ENCODE peak calls at places on chromosomes 16 and 17, in eight cellular contexts. R is tibial artery; L is left colon; H is nephron progenitor cell; N is neural progenitor cell; Z is A172; C is left cardiac atrium; M is stimulated activated CD8-positive, alpha-beta memory T cell treated with anti-CD3 and anti-CD28 coated beads, Interleukin-7, amount 100 ng/mL, for 24 hours. I is an unnamed sample.

GRCh38 chr16:84559311-84559932 is 55.0 kb upstream of the MEAK7 start:
- DNase-seq in L (peak), R (no peak), C (no peak), N (no peak), Z (no peak), H (no peak), M (no peak), I (no peak)

GRCh38 chr16:66266436-66267286 is 99.8 kb upstream of the CDH5 start:
- DNase-seq in C (peak), R (peak), M (no peak), Z (no peak), N (peak), L (no peak), H (peak), I (no peak)

GRCh38 chr17:43125967-43126910 is 1.1 kb upstream of the BRCA1 start:
- DNase-seq in L (peak), M (no peak), Z (no peak), R (no peak), N (peak), H (no peak), C (peak), I (no peak)

GRCh38 chr16:72783716-72784320 is 264.1 kb downstream of the ZFHX3 start:
- DNase-seq in H (no peak), N (no peak), M (no peak), C (no peak), R (no peak), L (no peak), Z (peak), I (no peak)

GRCh38 chr17:41334385-41334784 is 16.2 kb downstream of the KRT33A start:
- DNase-seq in M (no peak), N (no peak), R (no peak), Z (no peak), H (no peak), C (no peak), L (no peak), I (no peak)

GRCh38 chr17:4199818-4200402 is 56.9 kb downstream of the CYB5D2 start:
- DNase-seq in L (no peak), H (peak), C (no peak), Z (peak), M (no peak), N (peak), R (no peak), I (no peak)

GRCh38 chr17:7443499-7444485 is 1.1 kb upstream of the CHRNB1 start:
- DNase-seq in H (no peak), R (no peak), C (no peak), N (no peak), M (no peak), L (no peak), Z (peak), I (no peak)

GRCh38 chr16:54148974-54149373 is 137.6 kb downstream of the IRX3 start:
- DNase-seq in M (no peak), H (no peak), R (no peak), Z (no peak), C (no peak), N (no peak), L (no peak), I (no peak)

GRCh38 chr17:50589112-50589712 is 28.7 kb downstream of the CACNA1G start:
- DNase-seq in H (no peak), Z (no peak), N (no peak), R (no peak), M (no peak), C (no peak), L (no peak), I (no peak)

GRCh38 chr16:4160663-4161436 is 44.6 kb upstream of the ADCY9 start:
- DNase-seq in L (no peak), H (no peak), M (no peak), N (no peak), C (no peak), Z (no peak), R (no peak), I (no peak)

GRCh38 chr16:56481468-56482112 is 30.2 kb downstream of the OGFOD1 start:
- DNase-seq in R (no peak), M (no peak), N (no peak), C (no peak), Z (no peak), L (no peak), H (peak), I (no peak)

GRCh38 chr17:30093463-30094147 is 23.0 kb upstream of the NSRP1 start:
- DNase-seq in C (no peak), H (peak), L (no peak), R (no peak), Z (peak), M (no peak), N (peak), I (peak)

GRCh38 chr17:82310877-82311276 is 6.5 kb downstream of the CD7 start:
- DNase-seq in C (no peak), H (no peak), L (no peak), M (no peak), N (no peak), Z (no peak), R (no peak), I (no peak)

GRCh38 chr17:30101686-30102390 is 14.8 kb upstream of the NSRP1 start:
- DNase-seq in N (no peak), M (no peak), Z (no peak), H (no peak), L (no peak), C (no peak), R (no peak), I (no peak)

GRCh38 chr16:89565256-89565505 is 4.7 kb downstream of the RPL13 start:
- DNase-seq in C (no peak), N (no peak), M (no peak), R (no peak), L (no peak), Z (no peak), H (no peak), I (no peak)